ENCODE peak calls at places on chromosomes 5 and 9, in four cellular contexts. B is RWPE1, F is Peyer's patch, K is IMR-90. P is an unnamed sample.

GRCh38 chr5:75668988-75669760 is 48.1 kb downstream of the POC5 start:
- DNase-seq in K (peak), B (peak), F (peak), P (no peak)

GRCh38 chr5:93378073-93378472 is 202.9 kb downstream of the NR2F1-AS1 start:
- DNase-seq in K (peak), B (peak), F (no peak), P (peak)

GRCh38 chr9:127139071-127139731 is 16.8 kb upstream of the ANGPTL2 start:
- DNase-seq in B (no peak), F (no peak), K (no peak), P (no peak)

GRCh38 chr9:13569706-13570423 is 290.4 kb upstream of the MPDZ start:
- DNase-seq in K (no peak), F (no peak), B (no peak), P (no peak)

GRCh38 chr5:10898489-10898888 is 137.5 kb upstream of the DAP start:
- DNase-seq in B (no peak), K (no peak), F (no peak), P (no peak)

GRCh38 chr5:151150484-151151262 is 6.9 kb downstream of the ANXA6 start:
- DNase-seq in B (no peak), K (peak), F (peak), P (peak)

GRCh38 chr9:126461608-126462007 is 135.0 kb downstream of the MVB12B start:
- DNase-seq in B (no peak), K (no peak), F (peak), P (no peak)

GRCh38 chr5:106521701-106522100 is 1149.0 kb downstream of the EFNA5 start:
- DNase-seq in K (peak), F (no peak), B (no peak), P (no peak)

GRCh38 chr9:111744363-111744762 is 50.4 kb downstream of the SHOC1 start:
- DNase-seq in F (no peak), K (no peak), B (no peak), P (no peak)

GRCh38 chr9:84858373-84858772 is 188.8 kb downstream of the NTRK2 start:
- DNase-seq in F (no peak), K (no peak), B (no peak), P (no peak)

GRCh38 chr5:53490747-53491146 is 10.3 kb downstream of the FST start:
- DNase-seq in B (peak), K (peak), F (no peak), P (peak)

GRCh38 chr5:39100851-39101396 is 26.7 kb upstream of the RICTOR start:
- DNase-seq in K (peak), F (no peak), B (peak), P (peak)

GRCh38 chr9:123952631-123953147 is 22.8 kb upstream of the DENND1A start:
- DNase-seq in B (no peak), K (no peak), F (no peak), P (no peak)
- TF ChIP-seq CTCF in B (no peak), K (no peak), F (no peak), P (no peak)

DNA sequence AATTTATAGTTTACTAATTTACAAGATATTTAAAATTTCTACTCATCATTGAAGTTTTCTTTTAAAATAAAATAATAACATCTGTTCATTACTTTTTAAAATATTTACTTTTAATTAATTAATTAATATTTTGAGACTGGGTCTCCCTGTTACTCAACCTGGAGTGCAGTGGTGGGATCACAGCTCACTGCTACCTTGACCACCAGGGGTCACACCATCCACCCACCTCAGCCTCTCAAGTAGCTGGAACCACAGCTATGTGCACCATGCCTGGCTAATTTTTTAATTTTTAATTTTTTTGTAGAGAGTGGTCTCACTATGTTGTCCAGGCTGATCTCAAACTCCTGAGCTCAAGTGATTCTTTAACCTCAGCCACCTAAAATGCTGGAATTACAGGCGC is 1013.6 kb downstream of the CDH9 start:
- DNase-seq in B (no peak), F (no peak), K (no peak), P (no peak)
- TF ChIP-seq CTCF in B (no peak), F (no peak), K (no peak), P (no peak)

GRCh38 chr9:129480227-129480626 is 140.7 kb downstream of the C9orf50 start:
- DNase-seq in K (no peak), F (no peak), B (no peak), P (no peak)
- TF ChIP-seq CTCF in K (no peak), F (no peak), B (no peak), P (peak)

GRCh38 chr9:79975471-79976316 is 403.9 kb downstream of the TLE4 start:
- DNase-seq in F (no peak), K (no peak), B (no peak), P (no peak)
- TF ChIP-seq CTCF in F (no peak), K (no peak), B (no peak), P (no peak)

GRCh38 chr9:136943291-136944093 is 1.0 kb downstream of the FBXW5 start:
- DNase-seq in F (peak), K (no peak), B (peak), P (peak)
- TF ChIP-seq CTCF in F (no peak), K (no peak), B (no peak), P (no peak)

DNA sequence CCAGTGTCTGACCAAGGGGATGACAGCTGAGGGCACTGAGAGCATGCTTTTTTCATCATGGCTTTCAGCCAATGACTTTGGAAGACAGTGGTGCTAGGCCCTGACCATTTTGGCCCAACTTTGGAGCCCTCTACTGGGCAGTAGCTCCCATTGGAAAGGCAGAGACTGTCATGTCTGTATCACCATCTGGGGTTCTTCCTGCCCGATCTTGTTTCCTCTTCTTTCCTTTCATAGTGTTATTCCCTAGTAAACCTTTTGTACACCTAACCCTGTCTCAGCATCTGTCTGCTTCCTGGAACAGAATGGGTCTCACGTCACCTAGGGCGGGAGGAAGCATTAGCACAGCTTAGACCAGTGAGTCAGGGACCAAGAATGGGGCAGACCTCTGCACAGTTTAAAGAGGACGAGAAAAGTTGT is 97.4 kb upstream of the MAST4 start:
- DNase-seq in F (no peak), B (peak), K (no peak), P (no peak)
- TF ChIP-seq CTCF in F (no peak), B (no peak), K (no peak), P (peak)

GRCh38 chr9:98191210-98191609 is 1.2 kb downstream of the CORO2A start:
- DNase-seq in F (no peak), K (no peak), B (no peak), P (no peak)

GRCh38 chr9:98193336-98193944 is 1.0 kb upstream of the CORO2A start:
- DNase-seq in B (no peak), K (no peak), F (no peak), P (no peak)

GRCh38 chr9:98190757-98191105 is 1.7 kb downstream of the CORO2A start:
- DNase-seq in K (no peak), F (no peak), B (no peak), P (no peak)

GRCh38 chr9:98191615-98192502 is 578 bp downstream of the CORO2A start:
- DNase-seq in F (peak), B (peak), K (no peak), P (no peak)

GRCh38 chr9:98192503-98193335 is at the start of gene CORO2A:
- DNase-seq in F (peak), K (peak), B (peak), P (peak)
- TF ChIP-seq CTCF in F (peak), K (peak), B (peak), P (peak)